ENCODE peak calls at places on chromosomes 6 and 20, in eight cellular contexts. X is substantia nigra; A is NAMALWA; J is GDM1; L is stimulated activated CD4-positive, alpha-beta T cell treated with anti-CD3 and anti-CD28 coated beads, TNF-alpha, amount 100 ng/mL, for 4 hours; R is AG08395; O is T follicular helper cell; C is effector CD4-positive, alpha-beta T cell. B is an unnamed sample.
A peak's percentile ranks its signal among the peaks of the same experiment; 100 is the strongest.

GRCh38 chr6:44057238-44057930 is 69.9 kb downstream of the MRPL14 start:
- DNase-seq in A (no peak), L (no peak), X (no peak), R (no peak), C (no peak), O (no peak), J (no peak), B (no peak)

GRCh38 chr6:57246307-57246706 is 24.2 kb upstream of the RAB23 start:
- DNase-seq in X (no peak), R (no peak), L (no peak), J (no peak), C (no peak), A (no peak), O (no peak), B (no peak)

GRCh38 chr6:157265630-157266029 is 57.7 kb downstream of the TMEM242 start:
- DNase-seq in X (no peak), L (no peak), R (no peak), O (no peak), C (no peak), J (no peak), A (no peak), B (no peak)

GRCh38 chr6:1479095-1479494 is 89.7 kb downstream of the FOXF2 start:
- DNase-seq in C (no peak), X (no peak), O (no peak), J (no peak), L (no peak), A (no peak), R (peak; percentile 74), B (no peak)

GRCh38 chr6:87730310-87730709 is 28.3 kb upstream of the AKIRIN2 start:
- DNase-seq in R (no peak), A (no peak), C (no peak), O (no peak), L (no peak), J (no peak), X (no peak), B (no peak)

GRCh38 chr6:24283043-24283985 is 74.5 kb downstream of the DCDC2 start:
- DNase-seq in X (no peak), A (peak; percentile 84), L (no peak), R (peak; percentile 80), C (peak; percentile 2), O (peak; percentile 8), J (peak; percentile 41), B (no peak)

GRCh38 chr20:33666293-33667244 is at the start of gene ACTL10:
- DNase-seq in C (peak; percentile 64), L (peak; percentile 71), A (peak; percentile 99), R (peak; percentile 97), J (peak; percentile 86), O (peak; percentile 57), X (peak; percentile 79), B (peak; percentile 71)

GRCh38 chr20:43667341-43668132 is 623 bp downstream of the MYBL2 start:
- DNase-seq in L (no peak), O (no peak), R (no peak), J (no peak), X (no peak), C (no peak), A (peak; percentile 91), B (no peak)

GRCh38 chr6:117317261-117317660 is 51.9 kb downstream of the VGLL2 start:
- DNase-seq in J (no peak), C (no peak), O (no peak), A (peak; percentile 18), R (no peak), L (no peak), X (no peak), B (no peak)

GRCh38 chr6:42904467-42904866 is 11.4 kb upstream of the PTCRA start:
- DNase-seq in X (no peak), O (no peak), J (no peak), A (no peak), C (no peak), R (no peak), L (no peak), B (no peak)

GRCh38 chr6:1851681-1852456 is 242.2 kb downstream of the FOXC1 start:
- DNase-seq in O (no peak), J (no peak), X (no peak), L (no peak), C (no peak), R (no peak), A (no peak), B (no peak)

GRCh38 chr6:113385020-113385431 is 472.1 kb upstream of the MARCKS start:
- DNase-seq in L (no peak), R (peak; percentile 2), A (no peak), O (no peak), J (no peak), C (no peak), X (no peak), B (no peak)

B was measured in effector memory CD4-positive, alpha-beta T cell.